ENCODE peak calls at places on chromosomes 2 and 18, in ten cellular contexts. B is caudate nucleus; T is left colon; P is heart left ventricle; I is stimulated activated CD4-positive, alpha-beta T cell treated with anti-CD3 and anti-CD28 coated beads, Interleukin-1b, Interleukin-23, amount 100 ng/mL, for 1 hour; X is T-helper 2 cell; F is HTR-8/SVneo; K is Ammon's horn; V is HFFc6; D is GM12864. Q is an unnamed sample.

GRCh38 chr2:14524041-14524802 is 108.3 kb upstream of the LRATD1 start:
- DNase-seq in B (no peak), K (no peak), V (peak; percentile 91), I (no peak), T (no peak), D (no peak), X (no peak), F (peak; percentile 24), P (no peak), Q (no peak)

GRCh38 chr2:55152475-55153422 is 79.3 kb downstream of the CLHC1 start:
- DNase-seq in P (no peak), F (no peak), T (no peak), I (no peak), B (no peak), X (no peak), V (no peak), D (no peak), K (no peak), Q (no peak)

GRCh38 chr18:79616651-79617518 is 62.7 kb upstream of the CTDP1 start:
- DNase-seq in V (no peak), K (no peak), T (no peak), I (no peak), D (no peak), P (peak; percentile 10), X (no peak), F (peak; percentile 21), B (no peak), Q (peak; percentile 47)

GRCh38 chr2:109531896-109532727 is 81.7 kb downstream of the SEPTIN10 start:
- DNase-seq in D (no peak), I (no peak), B (no peak), T (no peak), V (no peak), K (no peak), X (no peak), F (no peak), P (no peak), Q (no peak)

GRCh38 chr2:219645631-219646527 is 18.4 kb downstream of the SLC4A3 start:
- DNase-seq in B (peak; percentile 36), X (no peak), D (no peak), T (no peak), I (no peak), P (peak; percentile 31), F (peak; percentile 66), K (peak; percentile 65), V (peak; percentile 84), Q (peak; percentile 55)

GRCh38 chr2:46388873-46389272 is 90.5 kb upstream of the TMEM247 start:
- DNase-seq in X (no peak), I (no peak), K (no peak), P (no peak), D (no peak), F (no peak), B (no peak), V (no peak), T (no peak), Q (no peak)

GRCh38 chr2:205849136-205849535 is 166.8 kb downstream of the NRP2 start:
- DNase-seq in D (no peak), F (no peak), V (no peak), T (no peak), P (no peak), I (no peak), B (no peak), K (no peak), X (no peak), Q (no peak)

GRCh38 chr18:25876334-25876979 is 214.0 kb downstream of the SS18 start:
- DNase-seq in B (no peak), K (no peak), P (no peak), I (no peak), V (no peak), X (no peak), T (no peak), F (no peak), D (no peak), Q (no peak)

GRCh38 chr2:10229462-10230099 is 73.1 kb upstream of the HPCAL1 start:
- DNase-seq in T (peak; percentile 2), V (no peak), I (no peak), P (no peak), D (no peak), X (no peak), F (no peak), B (no peak), K (no peak), Q (peak; percentile 14)

GRCh38 chr2:205902041-205902898 is 183.7 kb downstream of the INO80D start:
- DNase-seq in K (no peak), I (no peak), F (no peak), D (no peak), B (no peak), P (no peak), V (peak; percentile 38), T (peak; percentile 53), X (no peak), Q (no peak)

GRCh38 chr2:54370405-54371104 is 85.6 kb upstream of the SPTBN1 start:
- DNase-seq in F (no peak), V (no peak), X (no peak), B (no peak), T (no peak), P (peak; percentile 71), K (no peak), D (no peak), I (no peak), Q (no peak)

GRCh38 chr18:48866028-48866733 is 84.6 kb downstream of the SMAD7 start:
- DNase-seq in T (peak; percentile 54), K (peak; percentile 85), P (peak; percentile 47), B (peak; percentile 61), V (no peak), I (no peak), D (no peak), X (no peak), F (no peak), Q (peak; percentile 76)

GRCh38 chr2:85390941-85391669 is 19.1 kb downstream of the CAPG start:
- DNase-seq in B (peak; percentile 26), I (peak; percentile 59), X (peak; percentile 42), P (peak; percentile 29), F (no peak), T (peak; percentile 85), V (no peak), K (peak; percentile 60), D (no peak), Q (peak; percentile 44)

GRCh38 chr2:121008978-121009377 is 273.3 kb downstream of the GLI2 start:
- DNase-seq in P (no peak), I (no peak), D (no peak), V (no peak), X (no peak), B (no peak), T (no peak), F (no peak), K (no peak), Q (no peak)

GRCh38 chr2:185825557-185825956 is 87.0 kb downstream of the FSIP2 start:
- DNase-seq in X (no peak), I (no peak), B (no peak), T (no peak), V (no peak), D (no peak), F (no peak), K (no peak), P (no peak), Q (no peak)

GRCh38 chr2:224646242-224646846 is 61.2 kb upstream of the CUL3 start:
- DNase-seq in K (peak; percentile 9), P (no peak), F (no peak), V (peak; percentile 3), X (no peak), I (no peak), T (no peak), D (no peak), B (no peak), Q (no peak)

GRCh38 chr2:46135936-46136335 is 161.3 kb upstream of the EPAS1 start:
- DNase-seq in P (no peak), I (no peak), B (no peak), V (peak; percentile 61), F (peak; percentile 46), T (no peak), X (no peak), K (no peak), D (no peak), Q (no peak)

GRCh38 chr2:96531872-96532505 is 4.6 kb upstream of the ARID5A start:
- DNase-seq in I (peak; percentile 70), B (peak; percentile 60), T (peak; percentile 97), V (peak; percentile 98), D (peak; percentile 82), X (peak; percentile 33), F (peak; percentile 96), P (peak; percentile 95), K (peak; percentile 79), Q (peak; percentile 49)

Q was measured in posterior cingulate gyrus.